ENCODE peak calls at places on chromosomes 4 and X, in nine cellular contexts. One of them, this sample, is unnamed.
A peak's percentile ranks its signal among the peaks of the same experiment; 100 is the strongest.

GRCh38 chrX:87900320-87900908 is 382.8 kb downstream of the KLHL4 start:
- DNase-seq in PC-3: peak; percentile 12
- DNase-seq in neuronal stem cell: no peak
- DNase-seq in keratinocyte: no peak
- DNase-seq in K562: no peak
- DNase-seq in mammary epithelial cell: peak; percentile 3
- DNase-seq in endothelial cell of umbilical vein: no peak
- DNase-seq in kidney: no peak
- DNase-seq in mesenchymal stem cell: peak; percentile 1
- DNase-seq in this sample: no peak

GRCh38 chrX:148457279-148457678 is 43.1 kb upstream of the AFF2 start:
- DNase-seq in PC-3: no peak
- DNase-seq in neuronal stem cell: no peak
- DNase-seq in keratinocyte: no peak
- DNase-seq in K562: no peak
- DNase-seq in mammary epithelial cell: peak; percentile 22
- DNase-seq in endothelial cell of umbilical vein: no peak
- DNase-seq in kidney: no peak
- DNase-seq in mesenchymal stem cell: no peak
- DNase-seq in this sample: no peak

GRCh38 chr4:186787536-186787935 is 63.9 kb upstream of the FAT1 start:
- DNase-seq in PC-3: no peak
- DNase-seq in neuronal stem cell: no peak
- DNase-seq in keratinocyte: no peak
- DNase-seq in K562: no peak
- DNase-seq in mammary epithelial cell: no peak
- DNase-seq in endothelial cell of umbilical vein: no peak
- DNase-seq in kidney: no peak
- DNase-seq in mesenchymal stem cell: no peak
- DNase-seq in this sample: no peak

GRCh38 chr4:163251204-163251603 is 81.2 kb downstream of the NPY1R start:
- DNase-seq in PC-3: peak; percentile 32
- DNase-seq in neuronal stem cell: no peak
- DNase-seq in keratinocyte: no peak
- DNase-seq in K562: no peak
- DNase-seq in mammary epithelial cell: no peak
- DNase-seq in endothelial cell of umbilical vein: no peak
- DNase-seq in kidney: no peak
- DNase-seq in mesenchymal stem cell: no peak
- DNase-seq in this sample: no peak

GRCh38 chr4:185811509-185812364 is at the start of gene SORBS2:
- DNase-seq in PC-3: peak; percentile 54
- DNase-seq in neuronal stem cell: no peak
- DNase-seq in keratinocyte: no peak
- DNase-seq in K562: no peak
- DNase-seq in mammary epithelial cell: peak; percentile 70
- DNase-seq in endothelial cell of umbilical vein: no peak
- DNase-seq in kidney: peak; percentile 84
- DNase-seq in mesenchymal stem cell: peak; percentile 41
- DNase-seq in this sample: no peak

GRCh38 chrX:132561483-132561882 is 72.6 kb upstream of the MBNL3 start:
- DNase-seq in PC-3: no peak
- DNase-seq in neuronal stem cell: no peak
- DNase-seq in keratinocyte: no peak
- DNase-seq in K562: no peak
- DNase-seq in mammary epithelial cell: no peak
- DNase-seq in endothelial cell of umbilical vein: no peak
- DNase-seq in kidney: no peak
- DNase-seq in mesenchymal stem cell: no peak
- DNase-seq in this sample: no peak

GRCh38 chr4:13921805-13922204 is 294.3 kb upstream of the BOD1L1 start:
- DNase-seq in PC-3: no peak
- DNase-seq in neuronal stem cell: no peak
- DNase-seq in keratinocyte: no peak
- DNase-seq in K562: no peak
- DNase-seq in mammary epithelial cell: no peak
- DNase-seq in endothelial cell of umbilical vein: no peak
- DNase-seq in kidney: no peak
- DNase-seq in mesenchymal stem cell: peak; percentile 62
- DNase-seq in this sample: no peak

GRCh38 chr4:23857353-23857752 is 32.5 kb downstream of the PPARGC1A start:
- DNase-seq in PC-3: no peak
- DNase-seq in neuronal stem cell: no peak
- DNase-seq in keratinocyte: no peak
- DNase-seq in K562: no peak
- DNase-seq in mammary epithelial cell: peak; percentile 9
- DNase-seq in endothelial cell of umbilical vein: no peak
- DNase-seq in kidney: no peak
- DNase-seq in mesenchymal stem cell: peak; percentile 39
- DNase-seq in this sample: no peak

GRCh38 chrX:1507511-1508463 is 29.2 kb downstream of the P2RY8 start:
- DNase-seq in PC-3: no peak
- DNase-seq in neuronal stem cell: no peak
- DNase-seq in keratinocyte: no peak
- DNase-seq in K562: no peak
- DNase-seq in mammary epithelial cell: peak; percentile 15
- DNase-seq in endothelial cell of umbilical vein: no peak
- DNase-seq in kidney: peak; percentile 68
- DNase-seq in mesenchymal stem cell: no peak
- DNase-seq in this sample: no peak

GRCh38 chrX:23365541-23365940 is 30.9 kb downstream of the PTCHD1 start:
- DNase-seq in PC-3: no peak
- DNase-seq in neuronal stem cell: no peak
- DNase-seq in keratinocyte: no peak
- DNase-seq in K562: no peak
- DNase-seq in mammary epithelial cell: no peak
- DNase-seq in endothelial cell of umbilical vein: no peak
- DNase-seq in kidney: no peak
- DNase-seq in mesenchymal stem cell: no peak
- DNase-seq in this sample: no peak

GRCh38 chr4:10584042-10584441 is 100.5 kb downstream of the CLNK start:
- DNase-seq in PC-3: peak; percentile 3
- DNase-seq in neuronal stem cell: no peak
- DNase-seq in keratinocyte: no peak
- DNase-seq in K562: no peak
- DNase-seq in mammary epithelial cell: peak; percentile 88
- DNase-seq in endothelial cell of umbilical vein: peak; percentile 24
- DNase-seq in kidney: no peak
- DNase-seq in mesenchymal stem cell: peak; percentile 92
- DNase-seq in this sample: no peak

GRCh38 chrX:109345866-109346265 is 136.0 kb downstream of the GUCY2F start:
- DNase-seq in PC-3: no peak
- DNase-seq in neuronal stem cell: no peak
- DNase-seq in keratinocyte: no peak
- DNase-seq in K562: no peak
- DNase-seq in mammary epithelial cell: no peak
- DNase-seq in endothelial cell of umbilical vein: peak; percentile 84
- DNase-seq in kidney: no peak
- DNase-seq in mesenchymal stem cell: peak; percentile 14
- DNase-seq in this sample: no peak

GRCh38 chr4:171203425-171203824 is 609.8 kb upstream of the GALNTL6 start:
- DNase-seq in PC-3: peak; percentile 47
- DNase-seq in neuronal stem cell: no peak
- DNase-seq in keratinocyte: no peak
- DNase-seq in K562: no peak
- DNase-seq in mammary epithelial cell: peak; percentile 20
- DNase-seq in endothelial cell of umbilical vein: no peak
- DNase-seq in kidney: no peak
- DNase-seq in mesenchymal stem cell: peak; percentile 5
- DNase-seq in this sample: no peak

GRCh38 chr4:123581802-123582201 is 185.2 kb downstream of the SPRY1 start:
- DNase-seq in PC-3: no peak
- DNase-seq in neuronal stem cell: no peak
- DNase-seq in keratinocyte: no peak
- DNase-seq in K562: no peak
- DNase-seq in mammary epithelial cell: no peak
- DNase-seq in endothelial cell of umbilical vein: no peak
- DNase-seq in kidney: no peak
- DNase-seq in mesenchymal stem cell: no peak
- DNase-seq in this sample: no peak

GRCh38 chr4:122285285-122285684 is 93.5 kb upstream of the ADAD1 start:
- DNase-seq in PC-3: peak; percentile 16
- DNase-seq in neuronal stem cell: no peak
- DNase-seq in keratinocyte: no peak
- DNase-seq in K562: peak; percentile 64
- DNase-seq in mammary epithelial cell: peak; percentile 3
- DNase-seq in endothelial cell of umbilical vein: no peak
- DNase-seq in kidney: no peak
- DNase-seq in mesenchymal stem cell: peak; percentile 15
- DNase-seq in this sample: no peak

GRCh38 chrX:97009391-97009790 is 125.7 kb downstream of the RPA4 start:
- DNase-seq in PC-3: no peak
- DNase-seq in neuronal stem cell: no peak
- DNase-seq in keratinocyte: no peak
- DNase-seq in K562: no peak
- DNase-seq in mammary epithelial cell: peak; percentile 4
- DNase-seq in endothelial cell of umbilical vein: no peak
- DNase-seq in kidney: no peak
- DNase-seq in mesenchymal stem cell: no peak
- DNase-seq in this sample: no peak

GRCh38 chr4:185657191-185657590 is 121.9 kb upstream of the PDLIM3 start:
- DNase-seq in PC-3: no peak
- DNase-seq in neuronal stem cell: peak; percentile 11
- DNase-seq in keratinocyte: no peak
- DNase-seq in K562: no peak
- DNase-seq in mammary epithelial cell: no peak
- DNase-seq in endothelial cell of umbilical vein: no peak
- DNase-seq in kidney: no peak
- DNase-seq in mesenchymal stem cell: no peak
- DNase-seq in this sample: no peak

DNA sequence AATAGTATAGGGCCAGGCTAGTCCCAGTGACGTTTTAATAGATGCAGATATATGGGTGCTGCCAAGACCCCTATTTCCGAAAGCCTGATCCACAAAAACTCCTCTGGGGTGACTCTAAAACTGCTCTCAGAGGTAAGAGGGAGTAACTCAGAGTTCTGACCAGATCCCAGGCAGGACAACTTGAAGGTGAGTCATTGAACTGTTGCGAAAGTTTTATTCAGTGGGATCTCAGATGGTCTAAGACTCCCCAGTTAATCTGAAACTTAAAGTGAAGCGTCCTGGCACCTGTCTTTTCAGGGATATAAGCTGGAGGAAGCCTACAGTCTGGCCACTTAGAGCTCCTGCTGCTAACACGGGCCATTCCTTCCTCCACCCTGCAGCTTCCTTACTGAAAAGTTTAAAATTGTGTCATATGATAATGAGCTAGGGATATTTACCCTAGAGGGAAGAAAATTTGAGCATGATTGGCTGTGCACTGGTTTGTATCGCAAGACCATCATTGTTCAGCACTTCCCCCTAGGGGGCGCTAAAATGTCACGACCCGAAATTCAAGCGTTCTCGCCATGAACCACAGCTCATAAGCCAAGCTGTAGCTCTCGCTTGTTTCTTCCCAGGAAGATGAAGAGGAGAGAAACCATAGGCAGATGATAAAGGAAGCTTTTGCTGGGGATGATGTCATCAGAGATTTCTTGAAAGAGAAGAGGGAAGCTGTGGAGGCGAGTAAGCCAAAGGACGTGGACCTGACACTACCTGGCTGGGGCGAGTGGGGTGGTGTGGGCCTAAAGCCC is 19.5 kb downstream of the UTP14A start:
- DNase-seq in PC-3: peak; percentile 69
- DNase-seq in neuronal stem cell: peak; percentile 48
- DNase-seq in keratinocyte: peak; percentile 36
- DNase-seq in K562: peak; percentile 75
- DNase-seq in mammary epithelial cell: peak; percentile 50
- DNase-seq in endothelial cell of umbilical vein: peak; percentile 66
- DNase-seq in kidney: no peak
- DNase-seq in mesenchymal stem cell: peak; percentile 79
- DNase-seq in this sample: peak; percentile 38
- H3K36me3 ChIP-seq in PC-3: peaks cover 41% of the 10 kb centered on the region
- H3K36me3 ChIP-seq in neuronal stem cell: peaks cover 77% of the 10 kb centered on the region
- H3K36me3 ChIP-seq in keratinocyte: peaks cover 7% of the 10 kb centered on the region
- H3K36me3 ChIP-seq in K562: peaks cover 91% of the 10 kb centered on the region
- H3K36me3 ChIP-seq in mammary epithelial cell: peaks cover 2% of the 10 kb centered on the region
- H3K36me3 ChIP-seq in endothelial cell of umbilical vein: peaks cover 8% of the 10 kb centered on the region
- H3K36me3 ChIP-seq in kidney: peaks cover 15% of the 10 kb centered on the region
- H3K36me3 ChIP-seq in mesenchymal stem cell: peaks cover 60% of the 10 kb centered on the region
- H3K36me3 ChIP-seq in this sample: peaks cover 57% of the 10 kb centered on the region

GRCh38 chr4:115929373-115929772 is 816.0 kb upstream of the NDST4 start:
- DNase-seq in PC-3: no peak
- DNase-seq in neuronal stem cell: no peak
- DNase-seq in keratinocyte: no peak
- DNase-seq in K562: no peak
- DNase-seq in mammary epithelial cell: no peak
- DNase-seq in endothelial cell of umbilical vein: no peak
- DNase-seq in kidney: no peak
- DNase-seq in mesenchymal stem cell: no peak
- DNase-seq in this sample: no peak
- H3K9ac ChIP-seq in PC-3: no peak overlapping the region
- H3K9ac ChIP-seq in neuronal stem cell: no peak overlapping the region
- H3K9ac ChIP-seq in keratinocyte: no peak overlapping the region
- H3K9ac ChIP-seq in K562: no peak overlapping the region
- H3K9ac ChIP-seq in mammary epithelial cell: no peak overlapping the region
- H3K9ac ChIP-seq in endothelial cell of umbilical vein: no peak overlapping the region
- H3K9ac ChIP-seq in kidney: no peak overlapping the region
- H3K9ac ChIP-seq in mesenchymal stem cell: no peak overlapping the region
- H3K9ac ChIP-seq in this sample: no peak overlapping the region

GRCh38 chr4:87047281-87047798 is 112.5 kb downstream of the AFF1 start:
- DNase-seq in PC-3: no peak
- DNase-seq in neuronal stem cell: no peak
- DNase-seq in keratinocyte: no peak
- DNase-seq in K562: no peak
- DNase-seq in mammary epithelial cell: no peak
- DNase-seq in endothelial cell of umbilical vein: no peak
- DNase-seq in kidney: no peak
- DNase-seq in mesenchymal stem cell: no peak
- DNase-seq in this sample: no peak
- H3K4me1 ChIP-seq in PC-3: no peaks in the 10 kb centered on the region
- H3K4me1 ChIP-seq in neuronal stem cell: peaks cover 25% of the 10 kb centered on the region
- H3K4me1 ChIP-seq in keratinocyte: peaks cover 6% of the 10 kb centered on the region
- H3K4me1 ChIP-seq in K562: peaks cover 27% of the 10 kb centered on the region
- H3K4me1 ChIP-seq in mammary epithelial cell: peaks cover 18% of the 10 kb centered on the region
- H3K4me1 ChIP-seq in endothelial cell of umbilical vein: peaks cover 38% of the 10 kb centered on the region
- H3K4me1 ChIP-seq in kidney: peaks cover 30% of the 10 kb centered on the region
- H3K4me1 ChIP-seq in mesenchymal stem cell: peaks cover 17% of the 10 kb centered on the region
- H3K4me1 ChIP-seq in this sample: no peaks in the 10 kb centered on the region

DNA sequence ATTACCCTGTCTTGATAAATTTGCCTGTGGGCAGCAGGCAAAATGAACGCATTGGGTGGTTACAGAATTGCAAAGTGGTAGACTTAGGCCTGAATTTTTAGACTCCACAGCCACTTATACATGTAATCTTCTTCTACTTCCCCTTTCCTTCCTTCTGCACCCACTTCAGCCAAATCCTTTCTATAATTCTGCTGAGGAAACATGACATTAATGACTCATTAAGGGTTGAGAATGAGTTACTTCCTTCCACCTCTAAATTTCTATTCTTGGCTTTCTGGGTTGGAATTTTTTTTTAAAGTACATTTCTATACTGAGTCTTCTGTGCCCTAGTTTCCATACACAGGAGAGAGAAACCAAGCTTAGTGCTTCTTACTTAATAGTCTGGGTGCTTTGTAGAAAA is 10.1 kb downstream of the PAPSS1 start:
- DNase-seq in PC-3: peak; percentile 47
- DNase-seq in neuronal stem cell: no peak
- DNase-seq in keratinocyte: no peak
- DNase-seq in K562: no peak
- DNase-seq in mammary epithelial cell: peak; percentile 35
- DNase-seq in endothelial cell of umbilical vein: peak; percentile 64
- DNase-seq in kidney: no peak
- DNase-seq in mesenchymal stem cell: peak; percentile 41
- DNase-seq in this sample: no peak
- H3K36me3 ChIP-seq in PC-3: peaks cover 15% of the 10 kb centered on the region
- H3K36me3 ChIP-seq in neuronal stem cell: no peaks in the 10 kb centered on the region
- H3K36me3 ChIP-seq in keratinocyte: no peaks in the 10 kb centered on the region
- H3K36me3 ChIP-seq in K562: no peaks in the 10 kb centered on the region
- H3K36me3 ChIP-seq in mammary epithelial cell: no peaks in the 10 kb centered on the region
- H3K36me3 ChIP-seq in endothelial cell of umbilical vein: no peaks in the 10 kb centered on the region
- H3K36me3 ChIP-seq in kidney: no peaks in the 10 kb centered on the region
- H3K36me3 ChIP-seq in mesenchymal stem cell: no peaks in the 10 kb centered on the region
- H3K36me3 ChIP-seq in this sample: peaks cover 2% of the 10 kb centered on the region

This sample was measured in NT2/D1.